ENCODE peak calls at places on chromosome 13, in five cellular contexts. C, M, S, X and O are unnamed samples.

GRCh38 chr13:24943136-24943535 is 152.8 kb upstream of the PABPC3 start:
- DNase-seq in X (no peak), C (no peak), M (no peak), S (no peak), O (no peak)

GRCh38 chr13:44795176-44795575 is 194.1 kb downstream of the NUFIP1 start:
- DNase-seq in C (no peak), M (no peak), X (peak), S (no peak), O (no peak)

GRCh38 chr13:114140131-114140908 is 7.9 kb upstream of the RASA3 start:
- DNase-seq in M (no peak), C (no peak), X (no peak), S (no peak), O (no peak)

GRCh38 chr13:43145556-43145955 is 122.2 kb downstream of the DNAJC15 start:
- DNase-seq in M (no peak), S (no peak), X (no peak), C (no peak), O (no peak)

GRCh38 chr13:52808842-52809219 is 39.6 kb downstream of the PCDH8 start:
- DNase-seq in S (no peak), M (no peak), X (no peak), C (no peak), O (no peak)

GRCh38 chr13:83950284-83950683 is 68.0 kb upstream of the SLITRK1 start:
- DNase-seq in S (no peak), X (no peak), C (no peak), M (no peak), O (no peak)

GRCh38 chr13:37406031-37406430 is 192.5 kb downstream of the POSTN start:
- DNase-seq in C (no peak), M (no peak), S (no peak), X (no peak), O (no peak)

GRCh38 chr13:107999751-108000150 is 215.6 kb downstream of the LIG4 start:
- DNase-seq in S (no peak), X (no peak), C (no peak), M (no peak), O (no peak)

GRCh38 chr13:50617134-50617721 is 226.3 kb downstream of the DLEU7 start:
- DNase-seq in C (no peak), S (no peak), X (peak), M (no peak), O (peak)

GRCh38 chr13:78977311-78977710 is 318.4 kb upstream of the OBI1 start:
- DNase-seq in C (no peak), M (no peak), S (no peak), X (no peak), O (no peak)

GRCh38 chr13:77599351-77599750 is 63.8 kb downstream of the SCEL start:
- DNase-seq in X (no peak), C (no peak), S (no peak), M (no peak), O (no peak)

GRCh38 chr13:72384879-72385278 is 342.6 kb downstream of the MZT1 start:
- DNase-seq in M (no peak), C (peak), S (no peak), X (peak), O (peak)

GRCh38 chr13:101309014-101309619 is 107.2 kb downstream of the NALCN start:
- DNase-seq in M (no peak), C (no peak), X (peak), S (no peak), O (no peak)

GRCh38 chr13:77118134-77118533 is 91.2 kb upstream of the FBXL3 start:
- DNase-seq in S (no peak), C (no peak), M (peak), X (no peak), O (no peak)

GRCh38 chr13:75762066-75762937 is 126.2 kb downstream of the LMO7 start:
- DNase-seq in X (peak), S (no peak), M (no peak), C (peak), O (no peak)

GRCh38 chr13:50635504-50635903 is 208.0 kb downstream of the DLEU7 start:
- DNase-seq in S (no peak), M (no peak), C (no peak), X (no peak), O (peak)

GRCh38 chr13:84455143-84455905 is 573.0 kb upstream of the SLITRK1 start:
- DNase-seq in X (no peak), C (peak), S (no peak), M (peak), O (no peak)

GRCh38 chr13:25200783-25201182 is 28.7 kb upstream of the AMER2 start:
- DNase-seq in X (peak), M (no peak), S (no peak), C (no peak), O (no peak)

DNA sequence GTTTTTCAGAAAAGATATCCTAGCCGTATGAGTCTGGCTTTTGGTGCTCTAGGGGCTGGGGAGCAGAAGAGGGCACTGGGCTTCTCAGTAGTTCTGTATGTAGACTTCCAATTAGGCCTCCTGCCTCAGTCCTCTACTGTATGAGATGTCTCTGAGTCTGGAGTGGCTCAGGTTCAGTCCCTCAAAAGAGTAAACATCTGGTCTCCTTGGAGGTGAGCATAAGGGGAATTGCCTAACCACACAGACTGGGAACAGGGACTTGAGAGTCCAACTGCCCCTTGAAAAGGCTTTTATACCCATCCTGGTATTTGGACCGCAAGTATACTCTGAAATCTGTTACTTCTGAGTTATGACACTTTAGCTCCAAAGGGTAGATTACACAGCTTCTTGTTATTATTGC is 214.5 kb downstream of the TDRD3 start:
- DNase-seq in S (no peak), X (no peak), C (no peak), M (no peak), O (no peak)
- H3K4me2 ChIP-seq in S (no peak), X (no peak), C (no peak), M (no peak), O (no peak)

GRCh38 chr13:27796544-27797227 is 4.4 kb downstream of the GSX1 start:
- DNase-seq in S (no peak), C (no peak), X (no peak), M (peak), O (no peak)
- H3K4me2 ChIP-seq in S (peak), C (no peak), X (no peak), M (peak), O (peak)

GRCh38 chr13:26965976-26966375 is 205.4 kb upstream of the GPR12 start:
- DNase-seq in S (no peak), C (no peak), M (no peak), X (peak), O (no peak)
- H3K4me2 ChIP-seq in S (no peak), C (no peak), M (no peak), X (peak), O (no peak)

GRCh38 chr13:46546084-46546786 is 6.7 kb upstream of the LRCH1 start:
- DNase-seq in S (no peak), M (no peak), X (no peak), C (no peak), O (no peak)
- H3K4me2 ChIP-seq in S (no peak), M (no peak), X (no peak), C (peak), O (no peak)

GRCh38 chr13:49220856-49221614 is 897 bp downstream of the MLNR start:
- DNase-seq in M (peak), C (no peak), X (peak), S (peak), O (no peak)
- H3K4me2 ChIP-seq in M (peak), C (no peak), X (peak), S (peak), O (peak)

GRCh38 chr13:31733066-31733465 is 6.3 kb upstream of the RXFP2 start:
- DNase-seq in M (no peak), C (no peak), X (peak), S (no peak), O (peak)

GRCh38 chr13:31733709-31734108 is 5.6 kb upstream of the RXFP2 start:
- DNase-seq in C (no peak), S (no peak), M (no peak), X (no peak), O (no peak)

GRCh38 chr13:31731923-31732322 is 7.4 kb upstream of the RXFP2 start:
- DNase-seq in C (no peak), S (no peak), X (no peak), M (no peak), O (peak)
- H3K4me2 ChIP-seq in C (no peak), S (no peak), X (no peak), M (no peak), O (no peak)

GRCh38 chr13:46168341-46168740 is 13.6 kb downstream of the LCP1 start:
- DNase-seq in S (no peak), M (no peak), C (no peak), X (no peak), O (peak)

GRCh38 chr13:46164661-46165060 is 17.3 kb downstream of the LCP1 start:
- DNase-seq in S (no peak), C (no peak), X (no peak), M (no peak), O (no peak)

GRCh38 chr13:46166947-46167610 is 14.9 kb downstream of the LCP1 start:
- DNase-seq in X (no peak), M (peak), C (no peak), S (no peak), O (no peak)

GRCh38 chr13:46166221-46166584 is 15.8 kb downstream of the LCP1 start:
- DNase-seq in S (no peak), M (no peak), X (no peak), C (no peak), O (no peak)

DNA sequence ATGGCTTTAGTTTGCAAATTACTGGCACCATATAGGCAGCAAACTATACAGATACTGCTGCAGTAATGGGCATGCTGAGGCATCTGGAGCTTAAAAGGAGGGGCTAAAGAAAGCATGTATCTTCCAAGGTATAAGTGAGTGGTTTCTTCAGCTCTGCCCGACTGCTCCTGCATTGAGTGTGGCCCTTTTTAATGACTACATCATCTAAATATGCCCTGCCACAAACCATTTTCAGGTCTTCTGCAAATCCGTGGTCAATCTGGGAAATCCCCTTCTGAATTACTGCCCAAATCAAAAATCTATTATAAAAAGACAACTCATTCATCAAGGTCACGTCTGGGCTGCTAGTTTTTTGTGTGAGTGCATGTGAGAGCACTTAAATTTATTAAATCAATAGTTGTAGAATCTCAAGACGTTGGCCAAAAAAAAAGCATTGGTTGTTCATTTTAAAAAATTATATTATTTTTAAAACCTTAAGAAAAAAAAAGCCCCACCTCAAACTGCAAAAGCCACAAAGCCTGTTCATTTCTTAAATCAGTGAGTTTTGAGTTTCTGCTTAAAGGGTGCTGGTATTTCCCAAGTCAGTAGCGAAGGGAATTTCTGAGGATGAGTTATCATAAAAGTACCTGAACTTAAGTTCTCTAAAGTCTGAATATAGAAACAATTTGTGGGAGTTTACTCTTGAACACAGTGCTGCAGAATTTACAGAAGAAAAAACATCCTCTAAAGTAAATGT is 16.3 kb downstream of the LCP1 start:
- DNase-seq in S (no peak), M (no peak), X (no peak), C (no peak), O (no peak)
- H3K4me2 ChIP-seq in S (no peak), M (no peak), X (no peak), C (no peak), O (no peak)

GRCh38 chr13:26658491-26658890 is 101.0 kb downstream of the WASF3 start:
- DNase-seq in X (no peak), S (peak), C (no peak), M (no peak), O (no peak)

GRCh38 chr13:26660185-26660584 is 100.4 kb downstream of the GPR12 start:
- DNase-seq in C (no peak), M (no peak), X (no peak), S (no peak), O (no peak)

GRCh38 chr13:26663801-26664200 is 96.8 kb downstream of the GPR12 start:
- DNase-seq in X (no peak), M (no peak), C (no peak), S (no peak), O (no peak)

GRCh38 chr13:26658972-26659371 is 101.5 kb downstream of the WASF3 start:
- DNase-seq in X (no peak), C (no peak), M (no peak), S (no peak), O (no peak)

GRCh38 chr13:26660761-26661160 is 99.8 kb downstream of the GPR12 start:
- DNase-seq in C (no peak), S (no peak), M (no peak), X (no peak), O (no peak)
- H3K4me2 ChIP-seq in C (no peak), S (peak), M (no peak), X (no peak), O (no peak)

GRCh38 chr13:27961227-27962085 is 7.7 kb downstream of the CDX2 start:
- DNase-seq in X (no peak), M (peak), C (peak), S (no peak), O (no peak)
- H3K4me2 ChIP-seq in X (peak), M (peak), C (peak), S (peak), O (no peak)

GRCh38 chr13:89602655-89603054 is 1744.8 kb upstream of the MIR17HG start:
- DNase-seq in M (no peak), C (no peak), S (no peak), X (no peak), O (no peak)
- H3K4me2 ChIP-seq in M (no peak), C (no peak), S (no peak), X (no peak), O (no peak)